ENCODE peak calls at places on chromosomes 5 and 9, in seven cellular contexts. W, N, O, Y, M, S and L are unnamed samples.

GRCh38 chr5:179828756-179829421 is 8.2 kb downstream of the SQSTM1 start:
- DNase-seq in W (no peak), N (no peak), O (no peak), Y (no peak), M (no peak), S (no peak), L (peak; percentile 34)

GRCh38 chr9:16192403-16193017 is 639.7 kb downstream of the CCDC171 start:
- DNase-seq in W (no peak), N (no peak), O (no peak), Y (peak; percentile 45), M (no peak), S (no peak), L (no peak)

GRCh38 chr9:35907732-35908483 is 1.4 kb upstream of the SPAAR start:
- DNase-seq in W (peak; percentile 85), N (peak; percentile 70), O (no peak), Y (peak; percentile 84), M (no peak), S (peak; percentile 75), L (peak; percentile 82)

GRCh38 chr5:93035194-93035593 is 545.8 kb downstream of the NR2F1-AS1 start:
- DNase-seq in W (no peak), N (no peak), O (no peak), Y (no peak), M (no peak), S (no peak), L (no peak)

GRCh38 chr9:125506045-125506444 is 201.0 kb downstream of the MAPKAP1 start:
- DNase-seq in W (no peak), N (no peak), O (no peak), Y (no peak), M (no peak), S (peak; percentile 35), L (peak; percentile 67)

GRCh38 chr9:132187006-132187760 is 25.3 kb downstream of the NTNG2 start:
- DNase-seq in W (no peak), N (no peak), O (no peak), Y (no peak), M (no peak), S (no peak), L (no peak)

GRCh38 chr5:151820903-151821302 is 49.1 kb downstream of the G3BP1 start:
- DNase-seq in W (no peak), N (peak; percentile 15), O (no peak), Y (no peak), M (no peak), S (no peak), L (no peak)

GRCh38 chr5:62608529-62609511 is 30.2 kb downstream of the LRRC70 start:
- DNase-seq in W (no peak), N (no peak), O (no peak), Y (no peak), M (no peak), S (no peak), L (peak; percentile 69)

GRCh38 chr5:97191893-97192292 is 8.8 kb upstream of the RIOK2 start:
- DNase-seq in W (no peak), N (no peak), O (no peak), Y (no peak), M (no peak), S (no peak), L (no peak)

GRCh38 chr5:149002761-149003689 is 59.8 kb downstream of the SH3TC2 start:
- DNase-seq in W (no peak), N (no peak), O (no peak), Y (peak; percentile 95), M (no peak), S (no peak), L (no peak)

GRCh38 chr5:428754-429452 is 14.1 kb upstream of the EXOC3 start:
- DNase-seq in W (no peak), N (no peak), O (no peak), Y (no peak), M (no peak), S (no peak), L (no peak)

GRCh38 chr5:146778261-146778660 is 100.3 kb downstream of the PPP2R2B start:
- DNase-seq in W (no peak), N (no peak), O (no peak), Y (no peak), M (no peak), S (no peak), L (no peak)

GRCh38 chr9:88215181-88216131 is 77.2 kb upstream of the SPATA31C2 start:
- DNase-seq in W (no peak), N (no peak), O (no peak), Y (no peak), M (no peak), S (no peak), L (no peak)

GRCh38 chr9:86718373-86718772 is 228.9 kb downstream of the GAS1 start:
- DNase-seq in W (no peak), N (no peak), O (no peak), Y (no peak), M (no peak), S (no peak), L (no peak)

GRCh38 chr5:146690880-146691355 is 174.9 kb upstream of the GPR151 start:
- DNase-seq in W (no peak), N (no peak), O (no peak), Y (no peak), M (no peak), S (no peak), L (no peak)

GRCh38 chr5:91162534-91163381 is 220.4 kb downstream of the ARRDC3 start:
- DNase-seq in W (peak; percentile 72), N (peak; percentile 79), O (peak; percentile 5), Y (peak; percentile 94), M (peak; percentile 84), S (peak; percentile 35), L (peak; percentile 71)

GRCh38 chr5:142922223-142922952 is 152.2 kb downstream of the ARHGAP26 start:
- DNase-seq in W (no peak), N (no peak), O (no peak), Y (peak; percentile 64), M (peak; percentile 48), S (no peak), L (no peak)

GRCh38 chr9:19456996-19457693 is 48.3 kb downstream of the ACER2 start:
- DNase-seq in W (peak; percentile 54), N (peak; percentile 75), O (peak; percentile 31), Y (peak; percentile 82), M (peak; percentile 71), S (peak; percentile 35), L (peak; percentile 60)

GRCh38 chr5:3209918-3210317 is 385.7 kb upstream of the IRX1 start:
- DNase-seq in W (no peak), N (no peak), O (no peak), Y (no peak), M (no peak), S (no peak), L (no peak)

GRCh38 chr5:43227655-43228054 is 35.6 kb downstream of the NIM1K start:
- DNase-seq in W (no peak), N (no peak), O (no peak), Y (peak; percentile 84), M (peak; percentile 18), S (no peak), L (no peak)

GRCh38 chr5:156328766-156329165 is 1.8 kb downstream of the SGCD start:
- DNase-seq in W (no peak), N (no peak), O (no peak), Y (no peak), M (no peak), S (no peak), L (no peak)

GRCh38 chr9:92404437-92404836 is at the start of gene OGN:
- DNase-seq in W (no peak), N (no peak), O (no peak), Y (no peak), M (peak; percentile 21), S (no peak), L (no peak)

GRCh38 chr9:92405770-92406169 is 1.4 kb upstream of the OGN start:
- DNase-seq in W (no peak), N (no peak), O (no peak), Y (no peak), M (no peak), S (no peak), L (no peak)

GRCh38 chr9:92404031-92404430 is 347 bp downstream of the OGN start:
- DNase-seq in W (no peak), N (no peak), O (no peak), Y (no peak), M (peak; percentile 3), S (no peak), L (no peak)

GRCh38 chr9:92406506-92406905 is 2.1 kb upstream of the OGN start:
- DNase-seq in W (no peak), N (peak; percentile 26), O (no peak), Y (no peak), M (peak; percentile 84), S (no peak), L (peak; percentile 37)

DNA sequence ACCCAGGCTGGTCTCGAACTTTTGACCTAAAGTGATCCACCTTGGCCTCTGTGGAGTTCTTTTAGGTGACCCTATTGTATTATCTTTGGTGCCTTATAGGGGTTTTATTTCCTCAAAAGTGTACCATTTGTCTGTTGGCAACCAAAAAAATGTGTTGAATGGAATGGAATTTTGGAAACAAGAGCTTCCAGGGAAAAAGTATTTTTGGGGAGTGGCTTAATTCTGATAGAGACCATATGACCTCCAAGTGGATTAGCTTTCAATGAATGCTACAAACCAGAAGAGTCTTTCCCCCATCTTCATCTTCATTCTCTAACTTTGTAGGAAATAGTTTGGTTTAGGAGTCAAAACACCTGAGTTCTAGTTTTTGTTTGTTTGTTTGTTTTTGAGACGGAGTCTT is 3.4 kb upstream of the OGN start:
- DNase-seq in W (no peak), N (no peak), O (no peak), Y (no peak), M (no peak), S (no peak), L (no peak)
- H3K4me1 ChIP-seq in W (peaks cover 6% of the 10 kb centered on the region), N (peaks cover 34% of the 10 kb centered on the region), O (no peaks in the 10 kb centered on the region), Y (peaks cover 8% of the 10 kb centered on the region), M (peaks cover 36% of the 10 kb centered on the region), S (peaks cover 14% of the 10 kb centered on the region), L (no peaks in the 10 kb centered on the region)

DNA sequence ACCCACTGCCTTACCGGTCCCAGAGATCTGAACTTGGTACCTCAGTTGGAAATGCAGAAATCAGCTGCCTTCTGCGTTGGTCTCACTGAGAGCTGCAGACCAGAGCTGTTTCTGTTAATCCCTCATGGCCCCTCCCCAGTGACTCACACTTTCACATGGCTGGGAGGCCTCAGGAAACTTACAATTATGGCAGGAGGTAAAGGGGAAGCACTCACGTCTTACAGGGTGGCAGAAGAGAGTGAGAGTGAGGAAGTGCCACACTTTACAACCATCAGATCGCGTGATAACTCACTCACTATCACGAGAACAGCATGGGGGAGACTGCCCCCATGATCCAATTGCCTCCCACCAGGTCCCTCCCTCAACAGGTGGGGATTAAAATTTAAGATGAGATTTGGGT is 648.5 kb downstream of the MTRR start:
- DNase-seq in W (no peak), N (no peak), O (no peak), Y (peak; percentile 35), M (no peak), S (no peak), L (no peak)
- H3K27ac ChIP-seq in W (no peak overlapping the region), N (no peak overlapping the region), O (no peak overlapping the region), Y (no peak overlapping the region), M (no peak overlapping the region), S (no peak overlapping the region), L (no peak overlapping the region)

DNA sequence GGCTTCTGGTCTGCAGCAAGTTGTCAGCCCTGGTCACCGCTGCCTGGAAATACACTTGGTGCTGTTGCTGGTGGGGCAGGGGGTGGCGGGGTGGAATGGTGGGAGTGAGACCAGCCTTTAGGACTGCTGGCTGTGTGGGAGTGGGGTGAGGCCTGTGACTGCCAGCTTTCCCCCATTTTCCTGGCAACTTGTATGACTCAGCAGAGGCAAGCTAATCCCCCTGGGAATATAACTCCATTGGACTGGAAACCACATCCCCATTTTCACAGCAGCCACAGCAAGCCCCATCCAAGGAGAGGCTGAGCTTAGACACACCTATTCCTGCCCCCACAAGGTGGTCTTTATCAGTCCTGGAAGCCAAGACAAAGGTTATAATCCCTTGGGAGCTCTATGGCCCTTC is 533.7 kb upstream of the CYLC2 start:
- DNase-seq in W (no peak), N (no peak), O (no peak), Y (no peak), M (no peak), S (no peak), L (no peak)
- H3K9me3 ChIP-seq in W (no peaks in the 10 kb centered on the region), N (no peaks in the 10 kb centered on the region), O (no peaks in the 10 kb centered on the region), Y (no peaks in the 10 kb centered on the region), M (no peaks in the 10 kb centered on the region), S (no peaks in the 10 kb centered on the region), L (no peaks in the 10 kb centered on the region)

GRCh38 chr5:150650713-150651000 is 10.2 kb downstream of the SYNPO start:
- DNase-seq in W (no peak), N (no peak), O (no peak), Y (no peak), M (no peak), S (no peak), L (no peak)
- H3K4me1 ChIP-seq in W (peaks cover 90% of the 10 kb centered on the region), N (peaks cover under 1% of the 10 kb centered on the region), O (no peaks in the 10 kb centered on the region), Y (peaks cover 6% of the 10 kb centered on the region), M (no peaks in the 10 kb centered on the region), S (peaks cover 88% of the 10 kb centered on the region), L (peaks cover 17% of the 10 kb centered on the region)